ENCODE peak calls at places on chromosomes 16 and 17, in eight cellular contexts. One of them, this sample, is unnamed.

GRCh38 chr16:52976539-52977167 is 76.0 kb downstream of the CHD9NB start:
- DNase-seq in fibroblast of lung: peak
- DNase-seq in heart right ventricle: peak
- DNase-seq in HepG2: peak
- DNase-seq in CD4-positive, alpha-beta T cell: no peak
- DNase-seq in ovary: no peak
- DNase-seq in nephron progenitor cell: no peak
- DNase-seq in esophagus squamous epithelium: no peak
- DNase-seq in this sample: no peak

GRCh38 chr16:56426585-56426984 is 1.2 kb upstream of the AMFR start:
- DNase-seq in fibroblast of lung: no peak
- DNase-seq in heart right ventricle: no peak
- DNase-seq in HepG2: no peak
- DNase-seq in CD4-positive, alpha-beta T cell: no peak
- DNase-seq in ovary: no peak
- DNase-seq in nephron progenitor cell: no peak
- DNase-seq in esophagus squamous epithelium: no peak
- DNase-seq in this sample: no peak

GRCh38 chr17:5896215-5896614 is 174.0 kb upstream of the WSCD1 start:
- DNase-seq in fibroblast of lung: no peak
- DNase-seq in heart right ventricle: no peak
- DNase-seq in HepG2: no peak
- DNase-seq in CD4-positive, alpha-beta T cell: no peak
- DNase-seq in ovary: no peak
- DNase-seq in nephron progenitor cell: no peak
- DNase-seq in esophagus squamous epithelium: no peak
- DNase-seq in this sample: no peak

GRCh38 chr17:33152793-33153192 is 140.3 kb downstream of the ASIC2 start:
- DNase-seq in fibroblast of lung: no peak
- DNase-seq in heart right ventricle: no peak
- DNase-seq in HepG2: no peak
- DNase-seq in CD4-positive, alpha-beta T cell: no peak
- DNase-seq in ovary: no peak
- DNase-seq in nephron progenitor cell: no peak
- DNase-seq in esophagus squamous epithelium: no peak
- DNase-seq in this sample: no peak

GRCh38 chr16:4373909-4374742 is 2.5 kb downstream of the VASN start:
- DNase-seq in fibroblast of lung: peak
- DNase-seq in heart right ventricle: peak
- DNase-seq in HepG2: no peak
- DNase-seq in CD4-positive, alpha-beta T cell: no peak
- DNase-seq in ovary: peak
- DNase-seq in nephron progenitor cell: peak
- DNase-seq in esophagus squamous epithelium: no peak
- DNase-seq in this sample: no peak

GRCh38 chr16:8173111-8173644 is 417.1 kb downstream of the TMEM114 start:
- DNase-seq in fibroblast of lung: peak
- DNase-seq in heart right ventricle: peak
- DNase-seq in HepG2: peak
- DNase-seq in CD4-positive, alpha-beta T cell: no peak
- DNase-seq in ovary: peak
- DNase-seq in nephron progenitor cell: peak
- DNase-seq in esophagus squamous epithelium: no peak
- DNase-seq in this sample: peak

GRCh38 chr17:21204923-21205322 is 9.0 kb downstream of the TMEM11 start:
- DNase-seq in fibroblast of lung: no peak
- DNase-seq in heart right ventricle: no peak
- DNase-seq in HepG2: no peak
- DNase-seq in CD4-positive, alpha-beta T cell: no peak
- DNase-seq in ovary: no peak
- DNase-seq in nephron progenitor cell: no peak
- DNase-seq in esophagus squamous epithelium: no peak
- DNase-seq in this sample: no peak

GRCh38 chr17:47698749-47699535 is 5.0 kb downstream of the TBKBP1 start:
- DNase-seq in fibroblast of lung: no peak
- DNase-seq in heart right ventricle: peak
- DNase-seq in HepG2: no peak
- DNase-seq in CD4-positive, alpha-beta T cell: peak
- DNase-seq in ovary: peak
- DNase-seq in nephron progenitor cell: peak
- DNase-seq in esophagus squamous epithelium: no peak
- DNase-seq in this sample: peak

DNA sequence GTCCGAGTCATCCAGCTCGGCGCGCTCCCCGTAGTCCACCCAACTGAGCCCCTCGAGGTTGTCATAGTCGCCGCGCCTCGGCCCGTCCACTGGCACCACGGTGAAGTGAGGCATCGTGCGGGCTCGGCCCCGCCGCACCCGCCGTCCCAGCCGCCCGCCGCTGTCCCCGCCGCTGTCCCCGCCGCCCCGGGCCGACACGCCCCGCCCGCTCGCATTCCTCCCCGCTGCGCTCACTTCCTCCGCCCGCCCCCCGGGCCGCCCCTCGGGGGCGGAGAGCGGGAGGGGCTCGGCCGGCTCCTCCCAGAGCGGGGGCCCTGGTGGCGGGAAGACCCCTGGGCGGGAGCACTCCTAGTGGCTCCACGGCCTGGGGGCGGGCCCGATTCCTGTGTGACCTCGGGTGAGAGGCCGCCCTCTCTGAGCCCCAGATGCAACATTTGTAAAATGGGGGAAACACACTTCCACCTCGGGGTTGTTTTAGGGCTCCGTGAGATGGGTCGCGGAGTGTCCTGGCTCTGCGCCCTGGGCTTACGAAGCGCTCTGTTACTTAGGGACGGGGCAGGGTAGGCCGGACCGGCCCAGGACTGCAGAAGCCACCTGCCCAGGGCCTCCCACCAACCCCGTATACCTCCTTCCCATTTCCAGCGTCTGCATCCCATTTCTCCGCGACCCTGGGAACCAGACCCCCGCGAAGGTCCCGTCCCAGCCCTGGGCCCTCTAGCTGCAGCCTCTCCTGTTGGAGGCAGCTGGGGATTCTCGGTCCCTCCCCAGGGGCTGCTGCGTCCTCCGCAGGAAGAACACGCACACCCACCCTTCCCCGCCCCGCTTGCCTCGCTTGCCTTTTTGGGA is at the start of gene SLC12A4:
- DNase-seq in fibroblast of lung: peak
- DNase-seq in heart right ventricle: peak
- DNase-seq in HepG2: peak
- DNase-seq in CD4-positive, alpha-beta T cell: peak
- DNase-seq in ovary: peak
- DNase-seq in nephron progenitor cell: peak
- DNase-seq in esophagus squamous epithelium: peak
- DNase-seq in this sample: peak
- TF ChIP-seq CTCF in fibroblast of lung: no peak
- TF ChIP-seq CTCF in heart right ventricle: peak
- TF ChIP-seq CTCF in HepG2: peak
- TF ChIP-seq CTCF in CD4-positive, alpha-beta T cell: no peak
- TF ChIP-seq CTCF in ovary: no peak
- TF ChIP-seq CTCF in nephron progenitor cell: no peak
- TF ChIP-seq CTCF in esophagus squamous epithelium: no peak
- TF ChIP-seq CTCF in this sample: no peak

GRCh38 chr17:55845385-55845784 is 94.5 kb downstream of the PCTP start:
- DNase-seq in fibroblast of lung: peak
- DNase-seq in heart right ventricle: peak
- DNase-seq in HepG2: no peak
- DNase-seq in CD4-positive, alpha-beta T cell: no peak
- DNase-seq in ovary: peak
- DNase-seq in nephron progenitor cell: peak
- DNase-seq in esophagus squamous epithelium: no peak
- DNase-seq in this sample: peak
- TF ChIP-seq CTCF in fibroblast of lung: peak
- TF ChIP-seq CTCF in heart right ventricle: peak
- TF ChIP-seq CTCF in HepG2: peak
- TF ChIP-seq CTCF in CD4-positive, alpha-beta T cell: no peak
- TF ChIP-seq CTCF in ovary: no peak
- TF ChIP-seq CTCF in nephron progenitor cell: peak
- TF ChIP-seq CTCF in esophagus squamous epithelium: no peak
- TF ChIP-seq CTCF in this sample: peak

DNA sequence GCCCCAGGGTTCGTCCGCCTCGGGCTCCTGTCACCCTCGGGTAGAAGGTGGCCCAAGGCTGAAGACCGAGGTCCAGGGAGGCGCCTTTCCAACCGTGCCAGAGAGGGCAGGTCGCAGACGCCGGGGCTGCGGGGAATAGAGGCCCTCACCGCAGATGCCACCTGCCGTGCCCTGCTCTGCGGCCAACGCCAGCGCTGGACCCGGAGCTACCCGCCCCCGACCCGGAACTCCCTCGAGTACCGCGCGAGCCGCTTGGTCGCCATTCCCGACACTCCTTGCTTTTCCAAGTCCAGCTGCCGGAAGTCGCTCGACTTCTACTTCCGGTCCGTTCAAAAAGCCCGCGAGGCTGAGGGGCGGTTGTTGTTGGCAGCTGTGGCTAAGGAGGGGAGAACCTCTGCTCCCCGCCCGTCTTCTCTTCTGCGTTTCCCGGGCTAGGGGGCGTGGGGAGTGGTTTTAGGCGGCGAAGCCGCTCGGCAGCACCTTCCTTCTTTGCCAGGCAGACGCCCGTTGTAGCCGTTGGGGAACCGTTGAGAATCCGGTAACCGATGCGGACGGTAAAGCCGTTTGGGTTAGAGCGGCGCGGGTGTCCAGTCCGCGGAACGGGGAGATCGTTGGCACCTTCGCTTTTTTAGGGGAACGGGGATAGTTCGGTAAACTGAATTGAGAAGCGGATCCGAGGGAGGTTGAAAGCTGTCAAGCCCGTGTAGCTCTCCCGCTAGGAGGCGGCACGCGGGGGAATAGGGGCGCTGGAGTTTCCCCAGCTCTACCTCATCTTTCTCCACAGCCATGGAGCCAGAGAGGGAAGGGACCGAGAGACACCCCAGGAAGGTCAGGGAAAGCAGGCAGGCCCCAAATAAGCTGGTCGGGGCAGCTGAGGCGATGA is at the start of the genes ERI2 and REXO5:
- DNase-seq in fibroblast of lung: peak
- DNase-seq in heart right ventricle: peak
- DNase-seq in HepG2: peak
- DNase-seq in CD4-positive, alpha-beta T cell: peak
- DNase-seq in ovary: peak
- DNase-seq in nephron progenitor cell: peak
- DNase-seq in esophagus squamous epithelium: peak
- DNase-seq in this sample: peak
- TF ChIP-seq CTCF in fibroblast of lung: peak
- TF ChIP-seq CTCF in heart right ventricle: peak
- TF ChIP-seq CTCF in HepG2: peak
- TF ChIP-seq CTCF in CD4-positive, alpha-beta T cell: peak
- TF ChIP-seq CTCF in ovary: no peak
- TF ChIP-seq CTCF in nephron progenitor cell: peak
- TF ChIP-seq CTCF in esophagus squamous epithelium: no peak
- TF ChIP-seq CTCF in this sample: peak

GRCh38 chr17:63697341-63698286 is 2.3 kb downstream of the LIMD2 start:
- DNase-seq in fibroblast of lung: no peak
- DNase-seq in heart right ventricle: peak
- DNase-seq in HepG2: peak
- DNase-seq in CD4-positive, alpha-beta T cell: peak
- DNase-seq in ovary: no peak
- DNase-seq in nephron progenitor cell: no peak
- DNase-seq in esophagus squamous epithelium: no peak
- DNase-seq in this sample: no peak
- TF ChIP-seq CTCF in fibroblast of lung: peak
- TF ChIP-seq CTCF in heart right ventricle: peak
- TF ChIP-seq CTCF in HepG2: peak
- TF ChIP-seq CTCF in CD4-positive, alpha-beta T cell: peak
- TF ChIP-seq CTCF in ovary: no peak
- TF ChIP-seq CTCF in nephron progenitor cell: no peak
- TF ChIP-seq CTCF in esophagus squamous epithelium: peak
- TF ChIP-seq CTCF in this sample: peak

GRCh38 chr16:67517178-67517492 is 11.5 kb upstream of the RIPOR1 start:
- DNase-seq in fibroblast of lung: no peak
- DNase-seq in heart right ventricle: no peak
- DNase-seq in HepG2: no peak
- DNase-seq in CD4-positive, alpha-beta T cell: no peak
- DNase-seq in ovary: no peak
- DNase-seq in nephron progenitor cell: no peak
- DNase-seq in esophagus squamous epithelium: no peak
- DNase-seq in this sample: no peak

GRCh38 chr16:67518676-67519075 is 10.0 kb upstream of the RIPOR1 start:
- DNase-seq in fibroblast of lung: no peak
- DNase-seq in heart right ventricle: no peak
- DNase-seq in HepG2: no peak
- DNase-seq in CD4-positive, alpha-beta T cell: no peak
- DNase-seq in ovary: no peak
- DNase-seq in nephron progenitor cell: no peak
- DNase-seq in esophagus squamous epithelium: no peak
- DNase-seq in this sample: no peak

GRCh38 chr16:67525176-67525860 is 3.3 kb upstream of the RIPOR1 start:
- DNase-seq in fibroblast of lung: peak
- DNase-seq in heart right ventricle: no peak
- DNase-seq in HepG2: no peak
- DNase-seq in CD4-positive, alpha-beta T cell: no peak
- DNase-seq in ovary: no peak
- DNase-seq in nephron progenitor cell: no peak
- DNase-seq in esophagus squamous epithelium: no peak
- DNase-seq in this sample: no peak

GRCh38 chr16:67517661-67518423 is 10.8 kb upstream of the RIPOR1 start:
- DNase-seq in fibroblast of lung: no peak
- DNase-seq in heart right ventricle: no peak
- DNase-seq in HepG2: no peak
- DNase-seq in CD4-positive, alpha-beta T cell: no peak
- DNase-seq in ovary: no peak
- DNase-seq in nephron progenitor cell: no peak
- DNase-seq in esophagus squamous epithelium: no peak
- DNase-seq in this sample: no peak

GRCh38 chr16:67521095-67521804 is 7.4 kb upstream of the RIPOR1 start:
- DNase-seq in fibroblast of lung: peak
- DNase-seq in heart right ventricle: peak
- DNase-seq in HepG2: peak
- DNase-seq in CD4-positive, alpha-beta T cell: peak
- DNase-seq in ovary: peak
- DNase-seq in nephron progenitor cell: peak
- DNase-seq in esophagus squamous epithelium: peak
- DNase-seq in this sample: peak
- TF ChIP-seq CTCF in fibroblast of lung: peak
- TF ChIP-seq CTCF in heart right ventricle: peak
- TF ChIP-seq CTCF in HepG2: peak
- TF ChIP-seq CTCF in CD4-positive, alpha-beta T cell: peak
- TF ChIP-seq CTCF in ovary: peak
- TF ChIP-seq CTCF in nephron progenitor cell: peak
- TF ChIP-seq CTCF in esophagus squamous epithelium: peak
- TF ChIP-seq CTCF in this sample: peak

DNA sequence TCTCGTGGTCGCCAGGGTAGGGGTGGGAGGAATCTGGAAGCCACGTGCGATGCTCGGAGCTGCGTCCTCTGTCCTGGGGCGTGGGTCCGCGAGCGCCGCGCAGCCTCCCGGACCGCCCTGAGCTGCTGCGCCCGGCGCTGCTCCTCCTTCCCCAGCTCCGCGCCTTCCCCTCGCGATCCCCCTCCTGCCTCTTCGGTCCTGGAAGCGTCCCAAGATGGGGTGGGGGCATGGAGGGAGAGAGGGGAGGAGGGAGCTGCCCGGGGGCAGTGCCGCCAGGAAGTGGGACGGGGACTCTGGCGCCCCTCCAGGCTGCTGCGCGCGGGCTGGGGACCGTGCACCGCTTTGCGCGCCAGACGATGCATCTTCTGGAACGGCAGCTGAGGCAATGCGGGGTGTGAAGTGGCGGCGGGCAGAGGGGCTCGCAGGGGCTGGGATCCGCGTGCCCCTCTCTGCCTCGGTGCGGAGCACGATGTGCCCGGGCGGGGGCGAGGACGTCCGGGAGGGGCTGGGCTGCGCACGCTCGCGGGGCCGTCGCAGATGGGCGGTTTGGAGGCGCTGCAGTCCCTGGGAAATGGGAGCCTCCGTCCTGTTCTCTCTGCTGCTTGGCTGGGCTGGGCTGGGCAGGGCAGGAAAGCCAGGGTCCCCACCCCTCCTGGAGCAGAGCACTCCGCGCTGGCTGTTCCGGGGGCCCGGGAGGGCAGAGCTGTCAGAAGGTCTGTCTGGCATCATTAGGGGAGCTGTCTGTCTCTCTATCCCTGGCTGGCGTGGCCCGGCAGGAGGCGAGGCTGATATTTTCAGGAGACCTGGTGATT is 388.0 kb downstream of the SEC14L1 start:
- DNase-seq in fibroblast of lung: no peak
- DNase-seq in heart right ventricle: no peak
- DNase-seq in HepG2: no peak
- DNase-seq in CD4-positive, alpha-beta T cell: no peak
- DNase-seq in ovary: no peak
- DNase-seq in nephron progenitor cell: peak
- DNase-seq in esophagus squamous epithelium: no peak
- DNase-seq in this sample: peak
- TF ChIP-seq CTCF in fibroblast of lung: no peak
- TF ChIP-seq CTCF in heart right ventricle: peak
- TF ChIP-seq CTCF in HepG2: peak
- TF ChIP-seq CTCF in CD4-positive, alpha-beta T cell: no peak
- TF ChIP-seq CTCF in ovary: no peak
- TF ChIP-seq CTCF in nephron progenitor cell: peak
- TF ChIP-seq CTCF in esophagus squamous epithelium: no peak
- TF ChIP-seq CTCF in this sample: peak